ENCODE peak calls at places on chromosomes 12 and 14, in six cellular contexts. T is neural progenitor cell; N is effector memory CD4-positive, alpha-beta T cell; A is uterus; X is BE2C; I is psoas muscle. Z is an unnamed sample.

GRCh38 chr12:2783936-2784600 is 10.7 kb upstream of the FKBP4 start:
- DNase-seq in X (peak; percentile 71), N (peak; percentile 16), I (peak; percentile 76), A (peak; percentile 67), T (peak; percentile 80), Z (peak; percentile 83)

GRCh38 chr14:50667491-50668007 is 557 bp downstream of the SAV1 start:
- DNase-seq in A (peak; percentile 44), N (peak; percentile 2), I (no peak), T (no peak), X (no peak), Z (no peak)

GRCh38 chr14:60064491-60065072 is 27.1 kb upstream of the PCNX4 start:
- DNase-seq in N (no peak), T (peak; percentile 18), X (no peak), A (no peak), I (no peak), Z (no peak)

GRCh38 chr14:68358500-68358899 is 434.4 kb downstream of the ZFP36L1 start:
- DNase-seq in N (no peak), I (no peak), T (no peak), X (no peak), A (no peak), Z (no peak)

GRCh38 chr12:116245189-116245588 is 32.3 kb downstream of the MED13L start:
- DNase-seq in I (no peak), T (no peak), X (no peak), A (no peak), N (no peak), Z (no peak)

GRCh38 chr12:117882603-117883184 is 86.1 kb downstream of the KSR2 start:
- DNase-seq in N (no peak), T (no peak), X (no peak), I (no peak), A (no peak), Z (no peak)

GRCh38 chr14:20609215-20610001 is 18.2 kb upstream of the RNASE12 start:
- DNase-seq in N (peak; percentile 50), X (peak; percentile 57), A (peak; percentile 69), T (peak; percentile 92), I (peak; percentile 60), Z (peak; percentile 68)

GRCh38 chr14:105377555-105378182 is 20.7 kb upstream of the TEX22 start:
- DNase-seq in A (no peak), T (no peak), X (no peak), N (no peak), I (no peak), Z (no peak)

GRCh38 chr14:23930742-23931141 is 22.8 kb upstream of the DHRS4 start:
- DNase-seq in A (peak; percentile 65), N (no peak), T (no peak), X (no peak), I (no peak), Z (no peak)

GRCh38 chr12:54004841-54005530 is 3.8 kb upstream of the HOXC8 start:
- DNase-seq in N (no peak), T (peak; percentile 57), X (no peak), I (peak; percentile 78), A (no peak), Z (no peak)

GRCh38 chr12:119988788-119989618 is at the start of gene BICDL1:
- DNase-seq in A (peak; percentile 21), X (peak; percentile 79), N (peak; percentile 98), T (peak; percentile 99), I (peak; percentile 66), Z (peak; percentile 96)

GRCh38 chr12:54030889-54031860 is 1.7 kb upstream of the HOXC5 start:
- DNase-seq in N (no peak), I (peak; percentile 83), X (no peak), T (peak; percentile 70), A (no peak), Z (peak; percentile 58)

GRCh38 chr12:116943419-116944372 is 32.9 kb downstream of the FBXW8 start:
- DNase-seq in T (no peak), I (no peak), X (peak; percentile 75), A (no peak), N (no peak), Z (no peak)

GRCh38 chr12:64459388-64460024 is 7.6 kb downstream of the TBK1 start:
- DNase-seq in A (no peak), X (no peak), N (no peak), I (no peak), T (no peak), Z (no peak)

GRCh38 chr14:76926521-76927251 is 100.5 kb downstream of the LRRC74A start:
- DNase-seq in I (peak; percentile 76), N (peak; percentile 65), T (peak; percentile 73), X (peak; percentile 80), A (peak; percentile 63), Z (no peak)

GRCh38 chr12:55840581-55841351 is 2.0 kb downstream of the MMP19 start:
- DNase-seq in T (no peak), X (no peak), A (no peak), I (no peak), N (no peak), Z (no peak)

GRCh38 chr14:46717211-46717610 is 65.6 kb upstream of the RPL10L start:
- DNase-seq in N (no peak), T (no peak), X (no peak), I (no peak), A (no peak), Z (no peak)

GRCh38 chr14:49940805-49941421 is 48.0 kb downstream of the ARF6 start:
- DNase-seq in T (no peak), A (no peak), N (no peak), I (no peak), X (no peak), Z (no peak)

GRCh38 chr12:59041241-59042121 is 121.2 kb upstream of the LRIG3 start:
- DNase-seq in I (no peak), X (no peak), T (no peak), A (no peak), N (no peak), Z (no peak)

GRCh38 chr12:115079760-115080159 is 395.8 kb upstream of the TBX3 start:
- DNase-seq in T (no peak), I (no peak), X (no peak), N (no peak), A (no peak), Z (no peak)

GRCh38 chr14:52391866-52392600 is 77.9 kb downstream of the PTGER2 start:
- DNase-seq in I (no peak), X (no peak), N (no peak), T (no peak), A (no peak), Z (no peak)

DNA sequence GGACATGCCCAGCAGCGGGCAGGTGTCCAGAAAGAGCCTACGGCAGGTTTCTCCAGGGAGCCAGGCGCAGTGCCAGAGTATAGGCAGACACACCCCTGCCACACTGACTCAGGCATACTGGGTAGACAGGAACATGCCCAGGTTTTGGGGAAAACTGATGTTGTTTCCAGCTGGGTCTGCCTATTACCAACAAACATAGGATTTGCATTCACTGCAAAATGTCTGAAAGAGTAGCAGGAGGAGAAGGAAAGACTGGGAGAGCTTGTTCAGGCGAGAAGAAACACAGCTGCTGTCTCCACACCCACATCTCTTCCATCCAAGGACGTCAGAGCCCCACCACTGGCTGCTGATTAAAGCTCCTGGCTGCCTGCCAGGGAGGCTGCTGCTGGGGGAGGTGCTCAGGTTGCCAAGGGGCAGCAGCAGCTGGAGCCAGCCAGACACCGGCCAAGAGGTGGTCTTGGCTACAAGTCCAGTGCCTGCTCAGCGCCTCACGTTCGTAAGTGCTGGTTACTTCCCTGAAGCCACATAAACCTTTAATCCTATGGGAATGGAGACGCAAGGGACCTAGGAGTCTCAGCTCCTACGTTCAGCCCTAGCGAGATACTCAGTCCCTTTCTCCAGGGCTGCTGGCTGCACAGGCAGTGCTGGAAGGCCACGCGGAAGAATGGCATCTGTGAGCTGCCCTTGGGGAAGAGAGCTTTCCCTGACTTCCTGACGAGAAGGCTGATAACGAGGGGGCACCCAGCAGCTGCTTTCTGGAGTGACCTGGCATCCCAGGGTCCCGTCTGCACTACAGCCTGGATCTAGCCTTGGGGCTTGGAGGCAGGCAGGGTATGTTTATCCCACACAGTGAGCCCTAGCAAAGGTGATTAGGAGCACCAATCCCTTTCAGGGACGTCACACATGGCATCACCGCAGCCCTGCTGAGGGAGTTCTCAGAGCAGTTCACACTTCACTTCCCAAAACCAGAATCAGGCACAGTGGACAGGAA is 58.1 kb downstream of the PLEKHG3 start:
- DNase-seq in N (peak; percentile 20), X (peak; percentile 97), A (peak; percentile 91), I (peak; percentile 90), T (peak; percentile 53), Z (peak; percentile 76)
- H3K4me1 ChIP-seq in N (peaks cover 68% of the 10 kb centered on the region), X (peaks cover 50% of the 10 kb centered on the region), A (peaks cover 13% of the 10 kb centered on the region), I (peaks cover 42% of the 10 kb centered on the region), T (peaks cover 51% of the 10 kb centered on the region), Z (peaks cover 35% of the 10 kb centered on the region)

GRCh38 chr12:50275545-50275944 is 7.8 kb downstream of the LIMA1 start:
- DNase-seq in A (no peak), T (no peak), N (no peak), X (no peak), I (no peak), Z (no peak)
- H3K4me3 ChIP-seq in A (no peak overlapping the region), T (no peak overlapping the region), N (no peak overlapping the region), X (no peak overlapping the region), I (no peak overlapping the region), Z (no peak overlapping the region)

GRCh38 chr12:122868471-122869177 is 27.3 kb downstream of the VPS37B start:
- DNase-seq in I (no peak), T (no peak), N (no peak), A (peak; percentile 5), X (no peak), Z (peak; percentile 37)
- H3K4me1 ChIP-seq in I (peaks cover 60% of the 10 kb centered on the region), T (peaks cover 27% of the 10 kb centered on the region), N (peaks cover 32% of the 10 kb centered on the region), A (no peaks in the 10 kb centered on the region), X (peaks cover 35% of the 10 kb centered on the region), Z (peaks cover 37% of the 10 kb centered on the region)

GRCh38 chr12:26813812-26814211 is 19.2 kb downstream of the ITPR2 start:
- DNase-seq in X (no peak), A (no peak), T (no peak), I (no peak), N (no peak), Z (no peak)

GRCh38 chr12:26808766-26809460 is 24.1 kb downstream of the ITPR2 start:
- DNase-seq in I (no peak), X (no peak), N (no peak), A (no peak), T (no peak), Z (no peak)

GRCh38 chr12:26809611-26810298 is 23.2 kb downstream of the ITPR2 start:
- DNase-seq in X (no peak), A (no peak), I (no peak), T (no peak), N (no peak), Z (no peak)

GRCh38 chr12:26807292-26807691 is 25.7 kb downstream of the ITPR2 start:
- DNase-seq in T (no peak), A (no peak), I (no peak), X (no peak), N (no peak), Z (no peak)

GRCh38 chr12:26810330-26810729 is 22.7 kb downstream of the ITPR2 start:
- DNase-seq in X (no peak), N (no peak), A (peak; percentile 52), I (peak; percentile 58), T (peak; percentile 29), Z (no peak)
- H3K4me3 ChIP-seq in X (no peak overlapping the region), N (no peak overlapping the region), A (no peak overlapping the region), I (no peak overlapping the region), T (no peak overlapping the region), Z (no peak overlapping the region)

GRCh38 chr12:121802843-121803698 is 738 bp upstream of the SETD1B start:
- DNase-seq in I (peak; percentile 94), X (peak; percentile 92), T (peak; percentile 95), A (peak; percentile 89), N (peak; percentile 73), Z (peak; percentile 94)
- H3K4me1 ChIP-seq in I (peaks cover 35% of the 10 kb centered on the region), X (peaks cover 4% of the 10 kb centered on the region), T (peaks cover 29% of the 10 kb centered on the region), A (peaks cover 10% of the 10 kb centered on the region), N (peaks cover 30% of the 10 kb centered on the region), Z (peaks cover 35% of the 10 kb centered on the region)

Z was measured in upper lobe of right lung.